ENCODE peak calls at places on chromosomes 7 and 10, in six cellular contexts. One of them, this sample, is unnamed.

GRCh38 chr10:94218496-94219183 is 144.1 kb downstream of the NOC3L start:
- DNase-seq in HepG2: no peak
- DNase-seq in heart right ventricle: no peak
- DNase-seq in SJSA1: no peak
- DNase-seq in cardiac muscle cell: no peak
- DNase-seq in psoas muscle: no peak
- DNase-seq in this sample: no peak

GRCh38 chr10:117534321-117535044 is 8.1 kb upstream of the EMX2 start:
- DNase-seq in HepG2: peak; percentile 28
- DNase-seq in heart right ventricle: no peak
- DNase-seq in SJSA1: no peak
- DNase-seq in cardiac muscle cell: no peak
- DNase-seq in psoas muscle: no peak
- DNase-seq in this sample: no peak

GRCh38 chr7:83442911-83443310 is 206.0 kb downstream of the SEMA3E start:
- DNase-seq in HepG2: no peak
- DNase-seq in heart right ventricle: no peak
- DNase-seq in SJSA1: no peak
- DNase-seq in cardiac muscle cell: no peak
- DNase-seq in psoas muscle: no peak
- DNase-seq in this sample: no peak

GRCh38 chr10:13673165-13673564 is 86.4 kb downstream of the PRPF18 start:
- DNase-seq in HepG2: no peak
- DNase-seq in heart right ventricle: no peak
- DNase-seq in SJSA1: no peak
- DNase-seq in cardiac muscle cell: no peak
- DNase-seq in psoas muscle: no peak
- DNase-seq in this sample: no peak

GRCh38 chr10:26326874-26327273 is 110.3 kb downstream of the GAD2 start:
- DNase-seq in HepG2: no peak
- DNase-seq in heart right ventricle: no peak
- DNase-seq in SJSA1: no peak
- DNase-seq in cardiac muscle cell: no peak
- DNase-seq in psoas muscle: no peak
- DNase-seq in this sample: no peak

GRCh38 chr10:69367469-69367868 is 49.2 kb downstream of the TACR2 start:
- DNase-seq in HepG2: no peak
- DNase-seq in heart right ventricle: no peak
- DNase-seq in SJSA1: no peak
- DNase-seq in cardiac muscle cell: no peak
- DNase-seq in psoas muscle: no peak
- DNase-seq in this sample: no peak

GRCh38 chr10:86363184-86363832 is 3.3 kb downstream of the GRID1 start:
- DNase-seq in HepG2: no peak
- DNase-seq in heart right ventricle: peak; percentile 54
- DNase-seq in SJSA1: peak; percentile 39
- DNase-seq in cardiac muscle cell: peak; percentile 27
- DNase-seq in psoas muscle: no peak
- DNase-seq in this sample: peak; percentile 52

GRCh38 chr10:77744249-77744648 is 106.6 kb upstream of the KCNMA1 start:
- DNase-seq in HepG2: no peak
- DNase-seq in heart right ventricle: no peak
- DNase-seq in SJSA1: no peak
- DNase-seq in cardiac muscle cell: no peak
- DNase-seq in psoas muscle: no peak
- DNase-seq in this sample: no peak

GRCh38 chr7:132436121-132436520 is 140.1 kb downstream of the PLXNA4 start:
- DNase-seq in HepG2: no peak
- DNase-seq in heart right ventricle: no peak
- DNase-seq in SJSA1: no peak
- DNase-seq in cardiac muscle cell: no peak
- DNase-seq in psoas muscle: no peak
- DNase-seq in this sample: no peak

GRCh38 chr7:50470250-50471163 is 20.4 kb upstream of the FIGNL1 start:
- DNase-seq in HepG2: no peak
- DNase-seq in heart right ventricle: no peak
- DNase-seq in SJSA1: no peak
- DNase-seq in cardiac muscle cell: no peak
- DNase-seq in psoas muscle: no peak
- DNase-seq in this sample: no peak

GRCh38 chr7:110397927-110398660 is 692.8 kb upstream of the LRRN3 start:
- DNase-seq in HepG2: no peak
- DNase-seq in heart right ventricle: no peak
- DNase-seq in SJSA1: no peak
- DNase-seq in cardiac muscle cell: no peak
- DNase-seq in psoas muscle: no peak
- DNase-seq in this sample: no peak

GRCh38 chr10:75508239-75508813 is 76.9 kb downstream of the LRMDA start:
- DNase-seq in HepG2: no peak
- DNase-seq in heart right ventricle: no peak
- DNase-seq in SJSA1: no peak
- DNase-seq in cardiac muscle cell: peak; percentile 67
- DNase-seq in psoas muscle: no peak
- DNase-seq in this sample: no peak

GRCh38 chr10:47310090-47310505 is 10.1 kb downstream of the GDF10 start:
- DNase-seq in HepG2: no peak
- DNase-seq in heart right ventricle: no peak
- DNase-seq in SJSA1: no peak
- DNase-seq in cardiac muscle cell: no peak
- DNase-seq in psoas muscle: no peak
- DNase-seq in this sample: no peak

GRCh38 chr7:45590679-45591057 is 16.5 kb downstream of the ADCY1 start:
- DNase-seq in HepG2: no peak
- DNase-seq in heart right ventricle: no peak
- DNase-seq in SJSA1: no peak
- DNase-seq in cardiac muscle cell: no peak
- DNase-seq in psoas muscle: no peak
- DNase-seq in this sample: peak; percentile 30
- H3K27ac ChIP-seq in HepG2: no peak overlapping the region
- H3K27ac ChIP-seq in heart right ventricle: no peak overlapping the region
- H3K27ac ChIP-seq in SJSA1: no peak overlapping the region
- H3K27ac ChIP-seq in cardiac muscle cell: no peak overlapping the region
- H3K27ac ChIP-seq in psoas muscle: no peak overlapping the region
- H3K27ac ChIP-seq in this sample: peak overlapping the region; percentile 10

GRCh38 chr7:25832926-25833325 is 319.1 kb upstream of the NFE2L3 start:
- DNase-seq in HepG2: no peak
- DNase-seq in heart right ventricle: no peak
- DNase-seq in SJSA1: no peak
- DNase-seq in cardiac muscle cell: peak; percentile 77
- DNase-seq in psoas muscle: no peak
- DNase-seq in this sample: no peak
- H3K27ac ChIP-seq in HepG2: no peak overlapping the region
- H3K27ac ChIP-seq in heart right ventricle: no peak overlapping the region
- H3K27ac ChIP-seq in SJSA1: peak overlapping the region; percentile 69
- H3K27ac ChIP-seq in cardiac muscle cell: peak overlapping the region; percentile 53
- H3K27ac ChIP-seq in psoas muscle: no peak overlapping the region
- H3K27ac ChIP-seq in this sample: no peak overlapping the region

GRCh38 chr7:100829150-100829716 is 1.9 kb upstream of the EPHB4 start:
- DNase-seq in HepG2: no peak
- DNase-seq in heart right ventricle: peak; percentile 73
- DNase-seq in SJSA1: no peak
- DNase-seq in cardiac muscle cell: peak; percentile 40
- DNase-seq in psoas muscle: peak; percentile 37
- DNase-seq in this sample: no peak

GRCh38 chr7:100825215-100825671 is 2.1 kb downstream of the EPHB4 start:
- DNase-seq in HepG2: no peak
- DNase-seq in heart right ventricle: peak; percentile 54
- DNase-seq in SJSA1: no peak
- DNase-seq in cardiac muscle cell: no peak
- DNase-seq in psoas muscle: no peak
- DNase-seq in this sample: no peak

GRCh38 chr7:100825760-100826545 is 1.4 kb downstream of the EPHB4 start:
- DNase-seq in HepG2: peak; percentile 57
- DNase-seq in heart right ventricle: no peak
- DNase-seq in SJSA1: no peak
- DNase-seq in cardiac muscle cell: peak; percentile 48
- DNase-seq in psoas muscle: no peak
- DNase-seq in this sample: no peak

GRCh38 chr7:100826546-100827329 is 585 bp downstream of the EPHB4 start:
- DNase-seq in HepG2: no peak
- DNase-seq in heart right ventricle: no peak
- DNase-seq in SJSA1: no peak
- DNase-seq in cardiac muscle cell: no peak
- DNase-seq in psoas muscle: peak; percentile 29
- DNase-seq in this sample: no peak

DNA sequence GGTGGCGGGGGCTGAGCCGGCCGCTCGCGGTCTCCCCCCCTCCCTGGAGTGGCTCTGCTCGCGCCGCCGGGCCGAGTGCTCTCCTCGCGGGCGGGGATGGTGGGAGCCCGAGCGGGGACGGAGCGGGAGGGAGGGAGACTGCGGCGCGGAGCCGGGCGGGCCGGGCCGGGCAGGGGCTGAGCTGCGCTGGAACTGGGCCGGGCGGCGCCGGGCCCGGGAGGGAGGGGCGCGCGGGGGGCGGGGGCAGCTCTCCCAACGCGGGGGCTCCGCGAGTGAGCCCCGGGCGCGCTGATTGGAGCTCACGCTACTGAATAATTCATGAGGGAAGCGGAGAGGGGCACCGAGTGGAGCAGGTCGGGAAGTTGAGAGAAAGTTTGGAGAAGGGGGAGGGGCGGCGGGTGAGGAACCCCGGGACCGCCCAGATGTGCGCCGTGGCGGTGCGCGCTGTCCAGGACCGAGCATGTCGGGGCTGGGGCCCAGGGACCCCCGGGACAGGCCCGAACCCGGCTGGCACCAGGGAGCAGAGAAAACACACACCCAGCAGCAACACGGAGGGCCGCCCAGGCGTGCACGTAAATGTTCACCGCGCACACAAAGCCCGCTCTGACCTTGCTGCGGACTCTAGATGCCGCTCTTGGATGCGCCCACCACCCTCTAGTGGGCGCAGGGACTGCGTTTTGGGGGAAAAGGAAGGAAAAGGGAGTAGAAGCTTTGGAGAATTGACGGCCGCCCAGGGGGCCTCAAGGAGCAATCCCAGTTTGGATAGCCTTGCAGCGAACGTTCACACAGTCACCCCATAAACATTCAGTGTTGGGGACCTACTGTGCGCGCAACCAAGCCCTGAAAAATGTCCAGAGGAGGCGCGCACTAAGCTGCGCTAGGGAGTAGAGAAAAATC is at the start of gene EPHB4:
- DNase-seq in HepG2: peak; percentile 90
- DNase-seq in heart right ventricle: peak; percentile 84
- DNase-seq in SJSA1: peak; percentile 91
- DNase-seq in cardiac muscle cell: peak; percentile 90
- DNase-seq in psoas muscle: peak; percentile 74
- DNase-seq in this sample: no peak
- H3K27ac ChIP-seq in HepG2: peak within 1 kb of the TSS; percentile 69
- H3K27ac ChIP-seq in heart right ventricle: peak within 1 kb of the TSS; percentile 89
- H3K27ac ChIP-seq in SJSA1: no peak within 1 kb of the TSS
- H3K27ac ChIP-seq in cardiac muscle cell: peak within 1 kb of the TSS; percentile 78
- H3K27ac ChIP-seq in psoas muscle: peak within 1 kb of the TSS; percentile 30
- H3K27ac ChIP-seq in this sample: no peak within 1 kb of the TSS

GRCh38 chr7:21076579-21076978 is 289.9 kb upstream of the SP8 start:
- DNase-seq in HepG2: no peak
- DNase-seq in heart right ventricle: no peak
- DNase-seq in SJSA1: no peak
- DNase-seq in cardiac muscle cell: no peak
- DNase-seq in psoas muscle: no peak
- DNase-seq in this sample: no peak
- H3K27ac ChIP-seq in HepG2: no peak overlapping the region
- H3K27ac ChIP-seq in heart right ventricle: no peak overlapping the region
- H3K27ac ChIP-seq in SJSA1: no peak overlapping the region
- H3K27ac ChIP-seq in cardiac muscle cell: no peak overlapping the region
- H3K27ac ChIP-seq in psoas muscle: no peak overlapping the region
- H3K27ac ChIP-seq in this sample: no peak overlapping the region

DNA sequence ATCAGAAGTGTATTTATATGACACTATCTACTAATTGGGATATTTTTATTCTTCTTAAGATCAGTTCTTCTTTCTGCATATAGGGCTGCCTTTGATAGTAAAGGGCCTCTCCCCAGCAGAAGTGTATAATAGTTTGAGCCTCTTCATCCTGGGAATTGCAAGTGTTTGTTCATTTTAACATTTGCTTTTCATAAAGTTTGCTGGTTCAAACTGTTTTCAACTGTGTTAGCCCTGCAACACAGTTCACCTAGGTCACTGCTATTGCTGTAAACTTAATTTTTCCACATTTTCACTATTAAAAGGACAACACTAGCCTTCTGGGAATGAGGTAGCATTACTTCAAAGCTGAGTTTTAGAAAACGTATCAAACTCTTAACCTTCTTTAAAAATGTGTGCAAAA is 2.8 kb downstream of the JAZF1 start:
- DNase-seq in HepG2: no peak
- DNase-seq in heart right ventricle: no peak
- DNase-seq in SJSA1: no peak
- DNase-seq in cardiac muscle cell: no peak
- DNase-seq in psoas muscle: no peak
- DNase-seq in this sample: no peak
- H3K27ac ChIP-seq in HepG2: no peak overlapping the region
- H3K27ac ChIP-seq in heart right ventricle: peak overlapping the region; percentile 88
- H3K27ac ChIP-seq in SJSA1: peak overlapping the region; percentile 27
- H3K27ac ChIP-seq in cardiac muscle cell: no peak overlapping the region
- H3K27ac ChIP-seq in psoas muscle: peak overlapping the region; percentile 72
- H3K27ac ChIP-seq in this sample: peak overlapping the region; percentile 69

This sample was measured in dorsolateral prefrontal cortex.